ENCODE peak calls at places on chromosomes 12 and 14, in five cellular contexts. One of them, this sample, is unnamed.
A peak's percentile ranks its signal among the peaks of the same experiment; 100 is the strongest.

GRCh38 chr12:51521554-51522276 is 69.3 kb upstream of the SCN8A start:
- DNase-seq in esophagus muscularis mucosa: no peak
- DNase-seq in transverse colon: no peak
- DNase-seq in HepG2: no peak
- DNase-seq in suprapubic skin: no peak
- DNase-seq in this sample: no peak

GRCh38 chr12:132710422-132711168 is at the start of gene PGAM5:
- DNase-seq in esophagus muscularis mucosa: peak; percentile 92
- DNase-seq in transverse colon: peak; percentile 93
- DNase-seq in HepG2: peak; percentile 72
- DNase-seq in suprapubic skin: no peak
- DNase-seq in this sample: peak; percentile 80

GRCh38 chr12:107369679-107370078 is 276.3 kb upstream of the CRY1 start:
- DNase-seq in esophagus muscularis mucosa: no peak
- DNase-seq in transverse colon: no peak
- DNase-seq in HepG2: no peak
- DNase-seq in suprapubic skin: no peak
- DNase-seq in this sample: no peak

GRCh38 chr12:78880078-78880477 is 15.5 kb downstream of the SYT1 start:
- DNase-seq in esophagus muscularis mucosa: no peak
- DNase-seq in transverse colon: no peak
- DNase-seq in HepG2: no peak
- DNase-seq in suprapubic skin: no peak
- DNase-seq in this sample: no peak

GRCh38 chr14:62029569-62029924 is 267.3 kb downstream of the SNAPC1 start:
- DNase-seq in esophagus muscularis mucosa: no peak
- DNase-seq in transverse colon: no peak
- DNase-seq in HepG2: no peak
- DNase-seq in suprapubic skin: no peak
- DNase-seq in this sample: no peak

GRCh38 chr12:2555487-2556082 is 239.2 kb upstream of the FKBP4 start:
- DNase-seq in esophagus muscularis mucosa: no peak
- DNase-seq in transverse colon: no peak
- DNase-seq in HepG2: no peak
- DNase-seq in suprapubic skin: no peak
- DNase-seq in this sample: no peak

GRCh38 chr12:1496162-1496925 is 98.0 kb downstream of the FBXL14 start:
- DNase-seq in esophagus muscularis mucosa: no peak
- DNase-seq in transverse colon: peak; percentile 70
- DNase-seq in HepG2: no peak
- DNase-seq in suprapubic skin: no peak
- DNase-seq in this sample: peak; percentile 65

GRCh38 chr12:49872381-49872780 is 29.5 kb upstream of the BCDIN3D start:
- DNase-seq in esophagus muscularis mucosa: no peak
- DNase-seq in transverse colon: no peak
- DNase-seq in HepG2: no peak
- DNase-seq in suprapubic skin: no peak
- DNase-seq in this sample: no peak

GRCh38 chr14:85619866-85620265 is 89.9 kb downstream of the FLRT2 start:
- DNase-seq in esophagus muscularis mucosa: no peak
- DNase-seq in transverse colon: no peak
- DNase-seq in HepG2: no peak
- DNase-seq in suprapubic skin: no peak
- DNase-seq in this sample: no peak

GRCh38 chr12:118548887-118549286 is 172.5 kb downstream of the SUDS3 start:
- DNase-seq in esophagus muscularis mucosa: peak; percentile 31
- DNase-seq in transverse colon: no peak
- DNase-seq in HepG2: no peak
- DNase-seq in suprapubic skin: no peak
- DNase-seq in this sample: no peak

GRCh38 chr12:118549506-118550109 is 173.3 kb downstream of the SUDS3 start:
- DNase-seq in esophagus muscularis mucosa: peak; percentile 72
- DNase-seq in transverse colon: no peak
- DNase-seq in HepG2: no peak
- DNase-seq in suprapubic skin: no peak
- DNase-seq in this sample: no peak

GRCh38 chr12:118553856-118554504 is 177.6 kb downstream of the SUDS3 start:
- DNase-seq in esophagus muscularis mucosa: no peak
- DNase-seq in transverse colon: no peak
- DNase-seq in HepG2: no peak
- DNase-seq in suprapubic skin: no peak
- DNase-seq in this sample: no peak
- H3K4me1 ChIP-seq in esophagus muscularis mucosa: no peaks in the 10 kb centered on the region
- H3K4me1 ChIP-seq in transverse colon: no peaks in the 10 kb centered on the region
- H3K4me1 ChIP-seq in HepG2: no peaks in the 10 kb centered on the region
- H3K4me1 ChIP-seq in suprapubic skin: no peaks in the 10 kb centered on the region
- H3K4me1 ChIP-seq in this sample: no peaks in the 10 kb centered on the region

GRCh38 chr12:95852133-95852532 is 6.6 kb upstream of the SNRPF start:
- DNase-seq in esophagus muscularis mucosa: no peak
- DNase-seq in transverse colon: no peak
- DNase-seq in HepG2: no peak
- DNase-seq in suprapubic skin: no peak
- DNase-seq in this sample: no peak

GRCh38 chr12:95851609-95852008 is 7.1 kb upstream of the SNRPF start:
- DNase-seq in esophagus muscularis mucosa: no peak
- DNase-seq in transverse colon: no peak
- DNase-seq in HepG2: no peak
- DNase-seq in suprapubic skin: no peak
- DNase-seq in this sample: no peak

DNA sequence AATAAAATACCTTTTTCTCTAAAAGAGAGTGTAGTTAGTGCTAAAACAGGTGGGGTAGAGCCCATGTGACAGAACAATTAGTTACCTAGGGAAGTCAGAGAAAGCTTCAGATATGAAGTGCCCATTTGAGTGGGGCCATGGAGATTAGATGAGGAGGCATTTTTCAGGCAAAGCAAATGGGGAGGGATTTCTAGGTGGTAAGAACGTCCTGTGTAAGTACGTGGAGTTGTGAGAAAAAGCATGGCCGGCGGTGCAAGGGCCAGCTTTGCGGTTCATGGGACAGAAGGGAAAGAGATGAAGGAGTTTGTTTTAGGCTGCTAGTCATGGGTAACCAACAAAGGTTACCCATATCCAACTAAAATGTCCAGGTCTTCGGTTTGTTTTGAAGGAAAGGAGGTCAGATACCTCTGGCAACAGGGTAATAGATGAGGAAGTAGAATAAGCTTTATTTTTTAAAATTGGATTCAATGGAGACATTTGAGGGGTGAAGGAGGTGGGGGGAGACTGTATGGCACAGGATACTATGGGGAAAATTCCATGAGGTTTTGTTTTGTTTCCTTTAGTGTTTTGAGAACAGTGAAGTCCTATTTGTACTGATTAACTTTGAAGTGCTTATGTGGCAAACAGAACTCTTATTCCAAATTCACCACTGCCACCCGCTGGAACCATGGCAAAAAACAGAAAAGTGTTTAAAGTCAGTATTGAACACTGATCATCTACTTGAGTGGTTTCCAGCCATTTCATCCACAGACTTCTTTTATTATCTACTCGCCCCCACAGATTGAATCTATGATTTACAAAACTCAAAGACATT is 10.0 kb upstream of the SNRPF start:
- DNase-seq in esophagus muscularis mucosa: no peak
- DNase-seq in transverse colon: peak; percentile 14
- DNase-seq in HepG2: peak; percentile 51
- DNase-seq in suprapubic skin: no peak
- DNase-seq in this sample: peak; percentile 24
- TF ChIP-seq CTCF in esophagus muscularis mucosa: peak; percentile 12
- TF ChIP-seq CTCF in transverse colon: no peak
- TF ChIP-seq CTCF in HepG2: peak; percentile 68
- TF ChIP-seq CTCF in suprapubic skin: no peak
- TF ChIP-seq CTCF in this sample: peak; percentile 41

DNA sequence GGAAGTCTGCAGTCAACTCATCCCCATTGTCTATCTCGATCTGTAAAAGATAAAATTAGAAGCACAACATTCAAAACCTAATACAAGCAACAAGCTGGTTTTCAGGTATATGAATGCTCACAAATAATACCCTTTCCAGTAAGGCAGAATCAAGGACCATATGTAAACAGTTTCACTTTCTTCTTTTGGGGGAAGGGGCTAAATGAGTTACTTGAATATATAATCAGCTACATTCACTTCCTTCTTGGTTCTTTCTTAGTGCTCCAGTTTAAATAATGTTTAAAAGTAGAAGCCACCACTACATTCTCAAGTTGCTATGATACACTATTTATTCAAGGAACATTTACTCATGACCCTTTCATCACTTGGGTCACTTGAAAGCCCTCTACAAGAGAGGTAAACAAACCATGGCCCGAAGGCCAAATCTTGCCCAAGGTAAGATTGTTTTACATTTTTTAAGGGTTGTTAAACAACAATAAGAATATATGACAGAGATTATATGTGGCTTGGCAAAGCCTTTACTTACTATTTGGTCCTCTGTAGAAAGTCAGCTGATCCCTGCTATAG is 10.3 kb downstream of the TWF1 start:
- DNase-seq in esophagus muscularis mucosa: no peak
- DNase-seq in transverse colon: no peak
- DNase-seq in HepG2: peak; percentile 60
- DNase-seq in suprapubic skin: no peak
- DNase-seq in this sample: no peak
- TF ChIP-seq POLR2AphosphoS5 in esophagus muscularis mucosa: no peak
- TF ChIP-seq POLR2AphosphoS5 in transverse colon: no peak
- TF ChIP-seq POLR2AphosphoS5 in HepG2: no peak
- TF ChIP-seq POLR2AphosphoS5 in suprapubic skin: no peak
- TF ChIP-seq POLR2AphosphoS5 in this sample: no peak

DNA sequence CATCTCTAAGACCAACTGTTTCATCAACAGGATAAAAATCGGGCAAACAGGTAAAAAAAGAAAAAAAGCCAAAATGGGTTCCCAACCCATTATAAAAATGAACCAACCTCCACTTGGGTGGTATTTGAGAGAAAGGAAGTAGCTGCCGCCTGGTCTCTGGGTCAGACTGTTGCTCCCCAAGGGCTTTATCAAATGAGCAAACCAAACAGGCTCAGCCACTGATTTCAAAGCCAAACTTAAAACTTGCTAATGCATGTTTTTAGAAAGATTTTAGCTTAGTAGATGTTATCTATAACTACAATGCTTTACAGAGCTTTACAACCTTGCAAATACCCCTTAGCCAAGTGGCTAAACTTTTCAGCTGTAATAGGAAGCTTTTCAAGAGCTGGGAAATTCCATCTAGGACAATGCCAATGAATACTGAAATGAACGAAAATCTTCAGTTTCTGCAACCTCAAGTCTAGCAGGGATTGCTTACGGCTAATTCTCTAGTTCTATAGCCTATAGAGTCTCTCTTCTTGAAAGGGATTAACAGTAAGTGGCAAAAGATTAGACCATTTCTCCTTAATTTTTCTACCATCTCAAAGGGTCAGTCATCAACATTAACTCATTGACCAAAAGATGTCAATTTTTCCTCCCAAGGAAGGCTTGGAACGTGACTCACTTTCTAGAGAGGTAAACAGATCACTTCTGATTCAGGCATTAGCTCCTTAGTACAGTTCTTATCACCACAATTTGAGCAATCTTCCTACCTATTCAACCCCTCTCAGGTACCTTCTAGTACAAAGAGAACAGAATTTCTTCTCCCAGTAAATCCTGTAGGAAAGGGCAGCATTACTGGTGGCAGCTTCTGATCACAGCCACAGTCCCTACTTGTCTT is 4.2 kb downstream of the PPM1H start:
- DNase-seq in esophagus muscularis mucosa: no peak
- DNase-seq in transverse colon: no peak
- DNase-seq in HepG2: no peak
- DNase-seq in suprapubic skin: no peak
- DNase-seq in this sample: no peak
- H3K4me1 ChIP-seq in esophagus muscularis mucosa: peaks cover 28% of the 10 kb centered on the region
- H3K4me1 ChIP-seq in transverse colon: peaks cover 8% of the 10 kb centered on the region
- H3K4me1 ChIP-seq in HepG2: peaks cover 69% of the 10 kb centered on the region
- H3K4me1 ChIP-seq in suprapubic skin: peaks cover 20% of the 10 kb centered on the region
- H3K4me1 ChIP-seq in this sample: peaks cover under 1% of the 10 kb centered on the region

GRCh38 chr14:55832122-55832911 is 252.3 kb downstream of the KTN1 start:
- DNase-seq in esophagus muscularis mucosa: no peak
- DNase-seq in transverse colon: peak; percentile 42
- DNase-seq in HepG2: peak; percentile 81
- DNase-seq in suprapubic skin: no peak
- DNase-seq in this sample: no peak
- TF ChIP-seq CTCF in esophagus muscularis mucosa: no peak
- TF ChIP-seq CTCF in transverse colon: peak; percentile 33
- TF ChIP-seq CTCF in HepG2: no peak
- TF ChIP-seq CTCF in suprapubic skin: no peak
- TF ChIP-seq CTCF in this sample: no peak

GRCh38 chr14:76782885-76783566 is 21.8 kb downstream of the VASH1 start:
- DNase-seq in esophagus muscularis mucosa: peak; percentile 86
- DNase-seq in transverse colon: no peak
- DNase-seq in HepG2: no peak
- DNase-seq in suprapubic skin: no peak
- DNase-seq in this sample: no peak

GRCh38 chr14:76781648-76782051 is 20.4 kb downstream of the VASH1 start:
- DNase-seq in esophagus muscularis mucosa: peak; percentile 90
- DNase-seq in transverse colon: no peak
- DNase-seq in HepG2: no peak
- DNase-seq in suprapubic skin: no peak
- DNase-seq in this sample: no peak

GRCh38 chr14:76780360-76780759 is 19.1 kb downstream of the VASH1 start:
- DNase-seq in esophagus muscularis mucosa: no peak
- DNase-seq in transverse colon: no peak
- DNase-seq in HepG2: no peak
- DNase-seq in suprapubic skin: no peak
- DNase-seq in this sample: no peak

GRCh38 chr14:76780875-76781647 is 19.8 kb downstream of the VASH1 start:
- DNase-seq in esophagus muscularis mucosa: peak; percentile 88
- DNase-seq in transverse colon: no peak
- DNase-seq in HepG2: no peak
- DNase-seq in suprapubic skin: no peak
- DNase-seq in this sample: no peak

DNA sequence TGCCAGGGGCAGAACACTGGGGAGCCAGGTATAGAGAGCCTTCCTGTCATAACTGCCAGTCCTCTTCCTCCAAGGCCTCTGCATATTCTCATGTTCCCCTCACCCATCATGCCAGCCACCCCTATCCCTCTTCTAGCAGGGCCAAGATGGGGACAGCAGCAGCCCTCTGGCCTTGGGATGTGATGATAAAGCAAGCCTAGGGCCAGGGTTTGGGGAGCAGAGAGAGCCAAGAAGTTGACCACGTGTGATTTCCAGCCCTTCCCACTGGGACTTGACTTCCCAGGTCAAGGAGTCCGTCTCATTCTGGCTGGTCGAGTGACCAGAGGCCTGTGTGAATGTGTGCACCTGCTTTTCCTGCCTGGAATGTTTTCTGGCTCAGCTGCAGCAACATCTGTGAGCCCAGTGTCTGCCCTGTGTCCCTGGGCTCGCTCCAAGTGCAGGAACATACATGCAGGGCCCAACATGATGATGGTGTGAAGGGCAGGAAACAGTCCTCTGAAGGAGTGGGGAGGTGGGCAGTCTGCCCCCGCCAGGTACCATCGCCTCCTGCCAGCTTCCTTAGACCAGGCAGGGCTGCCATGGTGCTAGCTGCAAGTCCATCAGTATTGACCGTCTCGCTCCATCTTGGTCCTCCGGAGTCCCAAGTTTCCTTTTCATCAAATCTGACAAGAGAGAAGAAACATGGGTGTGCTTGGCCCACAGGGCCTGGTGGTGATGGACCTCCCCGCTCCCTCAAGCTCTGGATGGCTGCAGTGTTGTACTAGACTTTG is 21.0 kb downstream of the VASH1 start:
- DNase-seq in esophagus muscularis mucosa: peak; percentile 80
- DNase-seq in transverse colon: no peak
- DNase-seq in HepG2: no peak
- DNase-seq in suprapubic skin: no peak
- DNase-seq in this sample: no peak
- TF ChIP-seq POLR2AphosphoS5 in esophagus muscularis mucosa: no peak
- TF ChIP-seq POLR2AphosphoS5 in transverse colon: no peak
- TF ChIP-seq POLR2AphosphoS5 in HepG2: no peak
- TF ChIP-seq POLR2AphosphoS5 in suprapubic skin: no peak
- TF ChIP-seq POLR2AphosphoS5 in this sample: no peak

This sample was measured in prostate gland.